ENCODE peak calls at places on chromosomes 11 and 22, in ten cellular contexts. One of them, this sample, is unnamed.

GRCh38 chr11:70225629-70226582 is 22.8 kb downstream of the FADD start:
- DNase-seq in ovary: no peak
- DNase-seq in nephron progenitor cell: no peak
- DNase-seq in iPS-NIHi11: no peak
- DNase-seq in mucosa of descending colon: peak
- DNase-seq in non-pigmented ciliary epithelial cell: no peak
- DNase-seq in astrocyte of the hippocampus: peak
- DNase-seq in body of pancreas: peak
- DNase-seq in IMR-90: no peak
- DNase-seq in stimulated activated CD4-positive, alpha-beta T cell treated with anti-CD3 and anti-CD28 coated beads, Interleukin-4, amount 100 ng/mL, for 1 hour: no peak
- DNase-seq in this sample: no peak

GRCh38 chr11:15849265-15849664 is 507.1 kb downstream of the SOX6 start:
- DNase-seq in mucosa of descending colon: no peak
- DNase-seq in IMR-90: no peak
- DNase-seq in body of pancreas: no peak
- DNase-seq in nephron progenitor cell: no peak
- DNase-seq in ovary: no peak
- DNase-seq in stimulated activated CD4-positive, alpha-beta T cell treated with anti-CD3 and anti-CD28 coated beads, Interleukin-4, amount 100 ng/mL, for 1 hour: no peak
- DNase-seq in iPS-NIHi11: no peak
- DNase-seq in astrocyte of the hippocampus: no peak
- DNase-seq in non-pigmented ciliary epithelial cell: no peak
- DNase-seq in this sample: no peak

GRCh38 chr11:30210357-30210756 is 20.5 kb upstream of the FSHB start:
- DNase-seq in iPS-NIHi11: no peak
- DNase-seq in non-pigmented ciliary epithelial cell: no peak
- DNase-seq in astrocyte of the hippocampus: no peak
- DNase-seq in nephron progenitor cell: no peak
- DNase-seq in IMR-90: no peak
- DNase-seq in ovary: no peak
- DNase-seq in body of pancreas: no peak
- DNase-seq in stimulated activated CD4-positive, alpha-beta T cell treated with anti-CD3 and anti-CD28 coated beads, Interleukin-4, amount 100 ng/mL, for 1 hour: no peak
- DNase-seq in mucosa of descending colon: no peak
- DNase-seq in this sample: no peak

GRCh38 chr11:18012314-18012905 is 437 bp downstream of the SERGEF start:
- DNase-seq in iPS-NIHi11: peak
- DNase-seq in nephron progenitor cell: no peak
- DNase-seq in IMR-90: peak
- DNase-seq in mucosa of descending colon: no peak
- DNase-seq in astrocyte of the hippocampus: peak
- DNase-seq in body of pancreas: peak
- DNase-seq in ovary: no peak
- DNase-seq in stimulated activated CD4-positive, alpha-beta T cell treated with anti-CD3 and anti-CD28 coated beads, Interleukin-4, amount 100 ng/mL, for 1 hour: no peak
- DNase-seq in non-pigmented ciliary epithelial cell: no peak
- DNase-seq in this sample: no peak

GRCh38 chr22:45970709-45971388 is 6.1 kb downstream of the WNT7B start:
- DNase-seq in IMR-90: peak
- DNase-seq in astrocyte of the hippocampus: peak
- DNase-seq in mucosa of descending colon: no peak
- DNase-seq in nephron progenitor cell: peak
- DNase-seq in ovary: no peak
- DNase-seq in non-pigmented ciliary epithelial cell: no peak
- DNase-seq in stimulated activated CD4-positive, alpha-beta T cell treated with anti-CD3 and anti-CD28 coated beads, Interleukin-4, amount 100 ng/mL, for 1 hour: no peak
- DNase-seq in body of pancreas: no peak
- DNase-seq in iPS-NIHi11: no peak
- DNase-seq in this sample: no peak

GRCh38 chr22:36569999-36570398 is 41.0 kb upstream of the EIF3D start:
- DNase-seq in IMR-90: peak
- DNase-seq in non-pigmented ciliary epithelial cell: no peak
- DNase-seq in body of pancreas: no peak
- DNase-seq in nephron progenitor cell: peak
- DNase-seq in mucosa of descending colon: no peak
- DNase-seq in iPS-NIHi11: peak
- DNase-seq in ovary: no peak
- DNase-seq in astrocyte of the hippocampus: peak
- DNase-seq in stimulated activated CD4-positive, alpha-beta T cell treated with anti-CD3 and anti-CD28 coated beads, Interleukin-4, amount 100 ng/mL, for 1 hour: no peak
- DNase-seq in this sample: no peak

GRCh38 chr11:85394288-85394687 is 232.9 kb downstream of the DLG2 start:
- DNase-seq in body of pancreas: no peak
- DNase-seq in stimulated activated CD4-positive, alpha-beta T cell treated with anti-CD3 and anti-CD28 coated beads, Interleukin-4, amount 100 ng/mL, for 1 hour: no peak
- DNase-seq in iPS-NIHi11: no peak
- DNase-seq in ovary: no peak
- DNase-seq in mucosa of descending colon: no peak
- DNase-seq in nephron progenitor cell: no peak
- DNase-seq in IMR-90: no peak
- DNase-seq in astrocyte of the hippocampus: no peak
- DNase-seq in non-pigmented ciliary epithelial cell: no peak
- DNase-seq in this sample: no peak

GRCh38 chr22:35064664-35065063 is 1.3 kb upstream of the ISX start:
- DNase-seq in astrocyte of the hippocampus: peak
- DNase-seq in iPS-NIHi11: no peak
- DNase-seq in stimulated activated CD4-positive, alpha-beta T cell treated with anti-CD3 and anti-CD28 coated beads, Interleukin-4, amount 100 ng/mL, for 1 hour: no peak
- DNase-seq in ovary: no peak
- DNase-seq in IMR-90: no peak
- DNase-seq in mucosa of descending colon: no peak
- DNase-seq in nephron progenitor cell: no peak
- DNase-seq in body of pancreas: no peak
- DNase-seq in non-pigmented ciliary epithelial cell: no peak
- DNase-seq in this sample: no peak

GRCh38 chr11:96341237-96342130 is 1.5 kb downstream of the MAML2 start:
- DNase-seq in astrocyte of the hippocampus: peak
- DNase-seq in stimulated activated CD4-positive, alpha-beta T cell treated with anti-CD3 and anti-CD28 coated beads, Interleukin-4, amount 100 ng/mL, for 1 hour: peak
- DNase-seq in iPS-NIHi11: peak
- DNase-seq in body of pancreas: peak
- DNase-seq in non-pigmented ciliary epithelial cell: no peak
- DNase-seq in ovary: peak
- DNase-seq in mucosa of descending colon: peak
- DNase-seq in IMR-90: peak
- DNase-seq in nephron progenitor cell: no peak
- DNase-seq in this sample: no peak

GRCh38 chr22:29040385-29041275 is 21.0 kb downstream of the C22orf31 start:
- DNase-seq in mucosa of descending colon: no peak
- DNase-seq in non-pigmented ciliary epithelial cell: peak
- DNase-seq in astrocyte of the hippocampus: peak
- DNase-seq in iPS-NIHi11: peak
- DNase-seq in ovary: peak
- DNase-seq in nephron progenitor cell: peak
- DNase-seq in body of pancreas: peak
- DNase-seq in IMR-90: peak
- DNase-seq in stimulated activated CD4-positive, alpha-beta T cell treated with anti-CD3 and anti-CD28 coated beads, Interleukin-4, amount 100 ng/mL, for 1 hour: peak
- DNase-seq in this sample: peak

GRCh38 chr11:62912268-62912667 is 8.9 kb downstream of the CHRM1 start:
- DNase-seq in mucosa of descending colon: no peak
- DNase-seq in IMR-90: no peak
- DNase-seq in astrocyte of the hippocampus: no peak
- DNase-seq in iPS-NIHi11: no peak
- DNase-seq in ovary: no peak
- DNase-seq in nephron progenitor cell: no peak
- DNase-seq in body of pancreas: no peak
- DNase-seq in stimulated activated CD4-positive, alpha-beta T cell treated with anti-CD3 and anti-CD28 coated beads, Interleukin-4, amount 100 ng/mL, for 1 hour: no peak
- DNase-seq in non-pigmented ciliary epithelial cell: no peak
- DNase-seq in this sample: no peak

GRCh38 chr22:43777204-43777671 is 34.9 kb downstream of the EFCAB6 start:
- DNase-seq in ovary: no peak
- DNase-seq in astrocyte of the hippocampus: peak
- DNase-seq in mucosa of descending colon: no peak
- DNase-seq in non-pigmented ciliary epithelial cell: peak
- DNase-seq in iPS-NIHi11: no peak
- DNase-seq in IMR-90: peak
- DNase-seq in stimulated activated CD4-positive, alpha-beta T cell treated with anti-CD3 and anti-CD28 coated beads, Interleukin-4, amount 100 ng/mL, for 1 hour: no peak
- DNase-seq in body of pancreas: no peak
- DNase-seq in nephron progenitor cell: no peak
- DNase-seq in this sample: no peak

GRCh38 chr11:3205261-3206127 is 13.1 kb downstream of the MRGPRG start:
- DNase-seq in stimulated activated CD4-positive, alpha-beta T cell treated with anti-CD3 and anti-CD28 coated beads, Interleukin-4, amount 100 ng/mL, for 1 hour: no peak
- DNase-seq in ovary: no peak
- DNase-seq in iPS-NIHi11: no peak
- DNase-seq in mucosa of descending colon: peak
- DNase-seq in non-pigmented ciliary epithelial cell: no peak
- DNase-seq in body of pancreas: no peak
- DNase-seq in nephron progenitor cell: no peak
- DNase-seq in astrocyte of the hippocampus: peak
- DNase-seq in IMR-90: no peak
- DNase-seq in this sample: no peak

GRCh38 chr22:22037740-22038139 is 55.2 kb upstream of the TOP3B start:
- DNase-seq in mucosa of descending colon: no peak
- DNase-seq in body of pancreas: no peak
- DNase-seq in non-pigmented ciliary epithelial cell: peak
- DNase-seq in IMR-90: peak
- DNase-seq in astrocyte of the hippocampus: peak
- DNase-seq in iPS-NIHi11: no peak
- DNase-seq in nephron progenitor cell: no peak
- DNase-seq in stimulated activated CD4-positive, alpha-beta T cell treated with anti-CD3 and anti-CD28 coated beads, Interleukin-4, amount 100 ng/mL, for 1 hour: no peak
- DNase-seq in ovary: no peak
- DNase-seq in this sample: no peak

GRCh38 chr11:114219559-114220349 is 76.4 kb upstream of the NNMT start:
- DNase-seq in ovary: no peak
- DNase-seq in stimulated activated CD4-positive, alpha-beta T cell treated with anti-CD3 and anti-CD28 coated beads, Interleukin-4, amount 100 ng/mL, for 1 hour: no peak
- DNase-seq in mucosa of descending colon: no peak
- DNase-seq in IMR-90: peak
- DNase-seq in body of pancreas: no peak
- DNase-seq in iPS-NIHi11: no peak
- DNase-seq in non-pigmented ciliary epithelial cell: peak
- DNase-seq in nephron progenitor cell: no peak
- DNase-seq in astrocyte of the hippocampus: peak
- DNase-seq in this sample: peak

GRCh38 chr11:96205460-96205809 is 137.6 kb downstream of the MAML2 start:
- DNase-seq in astrocyte of the hippocampus: peak
- DNase-seq in mucosa of descending colon: no peak
- DNase-seq in nephron progenitor cell: no peak
- DNase-seq in stimulated activated CD4-positive, alpha-beta T cell treated with anti-CD3 and anti-CD28 coated beads, Interleukin-4, amount 100 ng/mL, for 1 hour: no peak
- DNase-seq in non-pigmented ciliary epithelial cell: no peak
- DNase-seq in body of pancreas: no peak
- DNase-seq in iPS-NIHi11: no peak
- DNase-seq in ovary: no peak
- DNase-seq in IMR-90: no peak
- DNase-seq in this sample: no peak

GRCh38 chr11:80167766-80168165 is 726.9 kb upstream of the TENM4 start:
- DNase-seq in nephron progenitor cell: no peak
- DNase-seq in mucosa of descending colon: no peak
- DNase-seq in ovary: no peak
- DNase-seq in IMR-90: no peak
- DNase-seq in body of pancreas: no peak
- DNase-seq in iPS-NIHi11: peak
- DNase-seq in astrocyte of the hippocampus: peak
- DNase-seq in non-pigmented ciliary epithelial cell: no peak
- DNase-seq in stimulated activated CD4-positive, alpha-beta T cell treated with anti-CD3 and anti-CD28 coated beads, Interleukin-4, amount 100 ng/mL, for 1 hour: no peak
- DNase-seq in this sample: no peak

GRCh38 chr22:48093981-48094380 is 1331.5 kb downstream of the TBC1D22A start:
- DNase-seq in astrocyte of the hippocampus: no peak
- DNase-seq in stimulated activated CD4-positive, alpha-beta T cell treated with anti-CD3 and anti-CD28 coated beads, Interleukin-4, amount 100 ng/mL, for 1 hour: no peak
- DNase-seq in mucosa of descending colon: no peak
- DNase-seq in ovary: no peak
- DNase-seq in body of pancreas: no peak
- DNase-seq in iPS-NIHi11: no peak
- DNase-seq in IMR-90: no peak
- DNase-seq in non-pigmented ciliary epithelial cell: no peak
- DNase-seq in nephron progenitor cell: no peak
- DNase-seq in this sample: no peak

GRCh38 chr11:6919698-6920097 is 1.1 kb upstream of the OR2D3 start:
- DNase-seq in ovary: no peak
- DNase-seq in non-pigmented ciliary epithelial cell: no peak
- DNase-seq in stimulated activated CD4-positive, alpha-beta T cell treated with anti-CD3 and anti-CD28 coated beads, Interleukin-4, amount 100 ng/mL, for 1 hour: no peak
- DNase-seq in IMR-90: no peak
- DNase-seq in astrocyte of the hippocampus: no peak
- DNase-seq in nephron progenitor cell: no peak
- DNase-seq in body of pancreas: no peak
- DNase-seq in mucosa of descending colon: no peak
- DNase-seq in iPS-NIHi11: no peak
- DNase-seq in this sample: no peak

GRCh38 chr11:119895981-119896380 is 167.0 kb upstream of the NECTIN1 start:
- DNase-seq in ovary: no peak
- DNase-seq in nephron progenitor cell: no peak
- DNase-seq in IMR-90: no peak
- DNase-seq in non-pigmented ciliary epithelial cell: no peak
- DNase-seq in mucosa of descending colon: no peak
- DNase-seq in iPS-NIHi11: no peak
- DNase-seq in stimulated activated CD4-positive, alpha-beta T cell treated with anti-CD3 and anti-CD28 coated beads, Interleukin-4, amount 100 ng/mL, for 1 hour: no peak
- DNase-seq in body of pancreas: no peak
- DNase-seq in astrocyte of the hippocampus: no peak
- DNase-seq in this sample: no peak

GRCh38 chr11:127492025-127492424 is 491.5 kb upstream of the KIRREL3 start:
- DNase-seq in astrocyte of the hippocampus: peak
- DNase-seq in IMR-90: no peak
- DNase-seq in stimulated activated CD4-positive, alpha-beta T cell treated with anti-CD3 and anti-CD28 coated beads, Interleukin-4, amount 100 ng/mL, for 1 hour: no peak
- DNase-seq in body of pancreas: no peak
- DNase-seq in mucosa of descending colon: no peak
- DNase-seq in nephron progenitor cell: no peak
- DNase-seq in non-pigmented ciliary epithelial cell: no peak
- DNase-seq in iPS-NIHi11: no peak
- DNase-seq in ovary: no peak
- DNase-seq in this sample: peak

GRCh38 chr11:19220903-19221682 is 19.3 kb upstream of the CSRP3 start:
- DNase-seq in body of pancreas: no peak
- DNase-seq in iPS-NIHi11: no peak
- DNase-seq in nephron progenitor cell: no peak
- DNase-seq in mucosa of descending colon: no peak
- DNase-seq in ovary: no peak
- DNase-seq in astrocyte of the hippocampus: peak
- DNase-seq in IMR-90: no peak
- DNase-seq in non-pigmented ciliary epithelial cell: no peak
- DNase-seq in stimulated activated CD4-positive, alpha-beta T cell treated with anti-CD3 and anti-CD28 coated beads, Interleukin-4, amount 100 ng/mL, for 1 hour: no peak
- DNase-seq in this sample: no peak

GRCh38 chr11:133064152-133064877 is 468.0 kb downstream of the OPCML start:
- DNase-seq in non-pigmented ciliary epithelial cell: peak
- DNase-seq in ovary: no peak
- DNase-seq in stimulated activated CD4-positive, alpha-beta T cell treated with anti-CD3 and anti-CD28 coated beads, Interleukin-4, amount 100 ng/mL, for 1 hour: no peak
- DNase-seq in mucosa of descending colon: peak
- DNase-seq in nephron progenitor cell: peak
- DNase-seq in iPS-NIHi11: peak
- DNase-seq in body of pancreas: peak
- DNase-seq in IMR-90: peak
- DNase-seq in astrocyte of the hippocampus: peak
- DNase-seq in this sample: peak

GRCh38 chr11:61140416-61140815 is 20.8 kb downstream of the VPS37C start:
- DNase-seq in ovary: no peak
- DNase-seq in iPS-NIHi11: no peak
- DNase-seq in mucosa of descending colon: peak
- DNase-seq in stimulated activated CD4-positive, alpha-beta T cell treated with anti-CD3 and anti-CD28 coated beads, Interleukin-4, amount 100 ng/mL, for 1 hour: no peak
- DNase-seq in IMR-90: no peak
- DNase-seq in non-pigmented ciliary epithelial cell: no peak
- DNase-seq in body of pancreas: no peak
- DNase-seq in nephron progenitor cell: no peak
- DNase-seq in astrocyte of the hippocampus: no peak
- DNase-seq in this sample: no peak

GRCh38 chr11:72848846-72849466 is 34.7 kb downstream of the ATG16L2 start:
- DNase-seq in non-pigmented ciliary epithelial cell: no peak
- DNase-seq in nephron progenitor cell: no peak
- DNase-seq in iPS-NIHi11: peak
- DNase-seq in astrocyte of the hippocampus: peak
- DNase-seq in body of pancreas: no peak
- DNase-seq in IMR-90: peak
- DNase-seq in mucosa of descending colon: peak
- DNase-seq in stimulated activated CD4-positive, alpha-beta T cell treated with anti-CD3 and anti-CD28 coated beads, Interleukin-4, amount 100 ng/mL, for 1 hour: peak
- DNase-seq in ovary: peak
- DNase-seq in this sample: no peak

GRCh38 chr22:21045585-21046294 is at the start of gene LRRC74B:
- DNase-seq in non-pigmented ciliary epithelial cell: peak
- DNase-seq in mucosa of descending colon: peak
- DNase-seq in iPS-NIHi11: peak
- DNase-seq in body of pancreas: peak
- DNase-seq in nephron progenitor cell: peak
- DNase-seq in ovary: peak
- DNase-seq in astrocyte of the hippocampus: peak
- DNase-seq in IMR-90: peak
- DNase-seq in stimulated activated CD4-positive, alpha-beta T cell treated with anti-CD3 and anti-CD28 coated beads, Interleukin-4, amount 100 ng/mL, for 1 hour: peak
- DNase-seq in this sample: peak

GRCh38 chr11:44727114-44727372 is 281 bp downstream of the TSPAN18 start:
- DNase-seq in astrocyte of the hippocampus: no peak
- DNase-seq in body of pancreas: no peak
- DNase-seq in stimulated activated CD4-positive, alpha-beta T cell treated with anti-CD3 and anti-CD28 coated beads, Interleukin-4, amount 100 ng/mL, for 1 hour: no peak
- DNase-seq in iPS-NIHi11: no peak
- DNase-seq in nephron progenitor cell: peak
- DNase-seq in IMR-90: no peak
- DNase-seq in mucosa of descending colon: no peak
- DNase-seq in non-pigmented ciliary epithelial cell: no peak
- DNase-seq in ovary: no peak
- DNase-seq in this sample: no peak

GRCh38 chr11:26204110-26204509 is 127.8 kb upstream of the ANO3 start:
- DNase-seq in non-pigmented ciliary epithelial cell: no peak
- DNase-seq in IMR-90: no peak
- DNase-seq in astrocyte of the hippocampus: no peak
- DNase-seq in body of pancreas: no peak
- DNase-seq in iPS-NIHi11: no peak
- DNase-seq in mucosa of descending colon: no peak
- DNase-seq in nephron progenitor cell: no peak
- DNase-seq in stimulated activated CD4-positive, alpha-beta T cell treated with anti-CD3 and anti-CD28 coated beads, Interleukin-4, amount 100 ng/mL, for 1 hour: no peak
- DNase-seq in ovary: no peak
- DNase-seq in this sample: no peak

This sample was measured in astrocyte of the cerebellum.